ENCODE peak calls at places on chromosomes 3 and 15, in eight cellular contexts. Y, S, D, R, C, F, G and V are unnamed samples.

GRCh38 chr3:119322021-119322522 is 27.9 kb downstream of the ARHGAP31 start:
- DNase-seq in Y (no peak), S (no peak), D (peak), R (no peak), C (no peak), F (peak), G (no peak), V (no peak)

GRCh38 chr3:82033186-82033585 is 271.7 kb upstream of the GBE1 start:
- DNase-seq in Y (no peak), S (no peak), D (no peak), R (no peak), C (no peak), F (no peak), G (no peak), V (no peak)

GRCh38 chr15:78212546-78213424 is 21.6 kb downstream of the ACSBG1 start:
- DNase-seq in Y (peak), S (peak), D (peak), R (no peak), C (peak), F (peak), G (peak), V (peak)

GRCh38 chr15:73873889-73874511 is 636 bp downstream of the TBC1D21 start:
- DNase-seq in Y (peak), S (peak), D (peak), R (no peak), C (no peak), F (peak), G (peak), V (no peak)

GRCh38 chr3:149536429-149536828 is 61.9 kb downstream of the TM4SF4 start:
- DNase-seq in Y (no peak), S (no peak), D (no peak), R (no peak), C (peak), F (peak), G (peak), V (no peak)

GRCh38 chr3:38586546-38587520 is 62.7 kb downstream of the SCN5A start:
- DNase-seq in Y (no peak), S (no peak), D (no peak), R (no peak), C (no peak), F (no peak), G (no peak), V (no peak)

GRCh38 chr3:156181509-156181908 is 61.1 kb downstream of the KCNAB1 start:
- DNase-seq in Y (no peak), S (no peak), D (peak), R (no peak), C (no peak), F (peak), G (no peak), V (no peak)

GRCh38 chr15:62452016-62452415 is 286.9 kb upstream of the C2CD4B start:
- DNase-seq in Y (no peak), S (no peak), D (no peak), R (no peak), C (no peak), F (no peak), G (no peak), V (no peak)

GRCh38 chr3:100629728-100630127 is 20.3 kb downstream of the ADGRG7 start:
- DNase-seq in Y (no peak), S (no peak), D (no peak), R (no peak), C (no peak), F (no peak), G (no peak), V (no peak)

GRCh38 chr15:39213385-39213840 is 367.5 kb upstream of the THBS1 start:
- DNase-seq in Y (no peak), S (peak), D (peak), R (no peak), C (peak), F (peak), G (peak), V (peak)

GRCh38 chr3:19348929-19349564 is 200.7 kb downstream of the KCNH8 start:
- DNase-seq in Y (no peak), S (peak), D (peak), R (no peak), C (no peak), F (peak), G (no peak), V (no peak)

GRCh38 chr15:40103124-40103858 is 5.4 kb downstream of the BMF start:
- DNase-seq in Y (peak), S (no peak), D (peak), R (peak), C (peak), F (peak), G (peak), V (no peak)

GRCh38 chr15:98547741-98548166 is 100.6 kb upstream of the IGF1R start:
- DNase-seq in Y (no peak), S (no peak), D (no peak), R (no peak), C (peak), F (peak), G (no peak), V (no peak)

GRCh38 chr3:100230715-100231114 is 30.1 kb upstream of the TBC1D23 start:
- DNase-seq in Y (no peak), S (no peak), D (no peak), R (no peak), C (no peak), F (peak), G (no peak), V (no peak)

GRCh38 chr3:171736556-171736955 is 73.7 kb downstream of the PLD1 start:
- DNase-seq in Y (no peak), S (peak), D (no peak), R (no peak), C (no peak), F (no peak), G (no peak), V (no peak)

DNA sequence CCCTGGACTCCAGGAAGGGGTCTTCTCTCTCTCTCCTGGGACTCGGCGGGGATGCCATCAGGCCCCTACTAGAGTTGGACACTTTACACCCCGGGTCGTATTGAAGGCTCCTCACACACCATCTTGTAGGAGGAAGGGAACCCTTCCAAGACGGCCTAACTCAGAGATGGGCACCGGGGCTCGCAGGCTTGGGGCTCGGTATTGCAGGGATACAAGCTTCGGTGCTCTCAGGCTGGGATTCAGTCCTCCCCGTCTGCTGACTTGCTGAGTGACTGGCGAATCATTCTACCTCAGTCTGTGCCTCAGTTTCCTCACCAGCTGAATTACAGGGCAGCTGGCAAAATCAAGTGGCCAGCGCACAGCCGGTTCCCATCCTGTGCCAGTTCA is 419 bp upstream of the CALML4 start:
- DNase-seq in Y (no peak), S (no peak), D (no peak), R (no peak), C (no peak), F (no peak), G (no peak), V (no peak)
- H3K4me3 ChIP-seq in Y (no peak), S (no peak), D (no peak), R (peak), C (peak), F (no peak), G (no peak), V (no peak)

GRCh38 chr3:64747682-64748081 is 59.9 kb upstream of the ADAMTS9 start:
- DNase-seq in Y (no peak), S (no peak), D (no peak), R (no peak), C (no peak), F (no peak), G (no peak), V (no peak)

GRCh38 chr3:64743844-64744243 is 56.0 kb upstream of the ADAMTS9 start:
- DNase-seq in Y (no peak), S (no peak), D (no peak), R (no peak), C (no peak), F (no peak), G (no peak), V (no peak)

GRCh38 chr3:64743166-64743565 is 55.4 kb upstream of the ADAMTS9 start:
- DNase-seq in Y (no peak), S (no peak), D (no peak), R (no peak), C (no peak), F (no peak), G (no peak), V (no peak)

GRCh38 chr3:64748244-64748894 is 60.6 kb upstream of the ADAMTS9 start:
- DNase-seq in Y (no peak), S (no peak), D (no peak), R (no peak), C (no peak), F (no peak), G (peak), V (no peak)
- H3K4me3 ChIP-seq in Y (no peak), S (no peak), D (no peak), R (no peak), C (no peak), F (no peak), G (no peak), V (no peak)

GRCh38 chr15:69463182-69463756 is 10.7 kb downstream of the RPLP1 start:
- DNase-seq in Y (no peak), S (no peak), D (no peak), R (no peak), C (no peak), F (no peak), G (no peak), V (no peak)

GRCh38 chr15:69462493-69463181 is 10.0 kb downstream of the RPLP1 start:
- DNase-seq in Y (peak), S (peak), D (peak), R (peak), C (peak), F (peak), G (peak), V (peak)

GRCh38 chr15:69459063-69459462 is 6.4 kb downstream of the RPLP1 start:
- DNase-seq in Y (no peak), S (no peak), D (no peak), R (no peak), C (no peak), F (peak), G (no peak), V (no peak)

GRCh38 chr15:69460481-69460880 is 7.9 kb downstream of the RPLP1 start:
- DNase-seq in Y (no peak), S (no peak), D (no peak), R (no peak), C (no peak), F (no peak), G (no peak), V (no peak)

GRCh38 chr15:69462030-69462492 is 9.4 kb downstream of the RPLP1 start:
- DNase-seq in Y (no peak), S (no peak), D (no peak), R (no peak), C (peak), F (no peak), G (no peak), V (no peak)
- H3K4me3 ChIP-seq in Y (peak), S (peak), D (peak), R (peak), C (peak), F (peak), G (peak), V (peak)

GRCh38 chr3:192957441-192957951 is 39.8 kb upstream of the MB21D2 start:
- DNase-seq in Y (peak), S (no peak), D (peak), R (peak), C (peak), F (peak), G (peak), V (peak)
- H3K4me3 ChIP-seq in Y (peak), S (no peak), D (peak), R (no peak), C (no peak), F (peak), G (no peak), V (peak)